ENCODE peak calls at places on chromosomes 3 and 15, in five cellular contexts. I is DND-41, T is adrenal gland, L is colonic mucosa, V is esophagus squamous epithelium. U is an unnamed sample.

GRCh38 chr15:100433304-100433703 is 91.5 kb upstream of the ADAMTS17 start:
- DNase-seq in I (no peak), T (no peak), L (no peak), V (no peak), U (no peak)

GRCh38 chr3:134483195-134483890 is 2.4 kb downstream of the ANAPC13 start:
- DNase-seq in I (no peak), T (no peak), L (no peak), V (no peak), U (no peak)

GRCh38 chr15:81113861-81114261 is 20.2 kb upstream of the CFAP161 start:
- DNase-seq in I (no peak), T (no peak), L (no peak), V (no peak), U (no peak)

GRCh38 chr15:97627634-97628033 is 332.9 kb upstream of the ARRDC4 start:
- DNase-seq in I (no peak), T (no peak), L (no peak), V (no peak), U (no peak)

GRCh38 chr15:73387507-73388255 is 18.9 kb upstream of the HCN4 start:
- DNase-seq in I (no peak), T (no peak), L (no peak), V (no peak), U (no peak)

GRCh38 chr3:186790261-186790981 is 7.0 kb downstream of the EIF4A2 start:
- DNase-seq in I (peak; percentile 32), T (no peak), L (no peak), V (no peak), U (no peak)

GRCh38 chr3:193554790-193555189 is at the start of gene ATP13A4:
- DNase-seq in I (no peak), T (no peak), L (peak; percentile 87), V (no peak), U (no peak)

GRCh38 chr3:98730338-98730737 is 32.8 kb upstream of the ST3GAL6 start:
- DNase-seq in I (no peak), T (no peak), L (no peak), V (no peak), U (no peak)

GRCh38 chr3:174325834-174326705 is 533.1 kb upstream of the NAALADL2 start:
- DNase-seq in I (no peak), T (no peak), L (no peak), V (no peak), U (no peak)

GRCh38 chr3:56025316-56025715 is 443.0 kb downstream of the ERC2 start:
- DNase-seq in I (no peak), T (no peak), L (no peak), V (no peak), U (no peak)

GRCh38 chr3:174618368-174618767 is 240.8 kb upstream of the NAALADL2 start:
- DNase-seq in I (no peak), T (no peak), L (no peak), V (no peak), U (no peak)

GRCh38 chr15:89575656-89576416 is 567 bp downstream of the TICRR start:
- DNase-seq in I (peak; percentile 27), T (peak; percentile 32), L (peak; percentile 26), V (no peak), U (peak; percentile 34)

GRCh38 chr3:69092030-69092513 is 7.3 kb downstream of the ARL6IP5 start:
- DNase-seq in I (peak; percentile 50), T (no peak), L (no peak), V (no peak), U (peak; percentile 47)

GRCh38 chr3:47323431-47324277 is 40.9 kb downstream of the KLHL18 start:
- DNase-seq in I (no peak), T (no peak), L (no peak), V (no peak), U (no peak)

GRCh38 chr15:34292591-34292990 is 45.0 kb downstream of the SLC12A6 start:
- DNase-seq in I (no peak), T (no peak), L (no peak), V (no peak), U (no peak)

GRCh38 chr3:155211266-155211665 is 82.2 kb downstream of the STRIT1 start:
- DNase-seq in I (no peak), T (no peak), L (no peak), V (no peak), U (no peak)

GRCh38 chr3:192802957-192803899 is 75.9 kb upstream of the FGF12 start:
- DNase-seq in I (no peak), T (no peak), L (no peak), V (no peak), U (no peak)

GRCh38 chr15:31031471-31032064 is 40.1 kb upstream of the MTMR10 start:
- DNase-seq in I (no peak), T (no peak), L (no peak), V (no peak), U (no peak)

GRCh38 chr15:79900087-79900486 is 3.3 kb upstream of the MTHFS start:
- DNase-seq in I (no peak), T (no peak), L (no peak), V (no peak), U (no peak)

GRCh38 chr15:97703400-97703799 is 257.1 kb upstream of the ARRDC4 start:
- DNase-seq in I (no peak), T (no peak), L (no peak), V (no peak), U (no peak)

GRCh38 chr3:193391902-193392301 is 13.3 kb upstream of the ATP13A5 start:
- DNase-seq in I (no peak), T (peak; percentile 27), L (no peak), V (no peak), U (no peak)

GRCh38 chr3:110027446-110027845 is 690.1 kb upstream of the DPPA4 start:
- DNase-seq in I (no peak), T (no peak), L (no peak), V (no peak), U (no peak)

GRCh38 chr15:90564109-90564508 is 34.4 kb downstream of the CRTC3 start:
- DNase-seq in I (no peak), T (no peak), L (no peak), V (no peak), U (peak; percentile 60)

GRCh38 chr15:43067717-43068461 is 37.9 kb downstream of the UBR1 start:
- DNase-seq in I (no peak), T (no peak), L (no peak), V (no peak), U (no peak)

GRCh38 chr3:1468145-1468544 is 375.3 kb downstream of the CNTN6 start:
- DNase-seq in I (no peak), T (no peak), L (no peak), V (no peak), U (no peak)

GRCh38 chr3:122088519-122088918 is 33.4 kb downstream of the CD86 start:
- DNase-seq in I (no peak), T (no peak), L (no peak), V (no peak), U (no peak)

GRCh38 chr3:185595520-185595919 is 9.4 kb downstream of the SENP2 start:
- DNase-seq in I (no peak), T (no peak), L (no peak), V (no peak), U (no peak)

GRCh38 chr3:185594073-185594472 is 8.0 kb downstream of the SENP2 start:
- DNase-seq in I (no peak), T (no peak), L (no peak), V (no peak), U (no peak)
- H3K36me3 ChIP-seq in I (peaks cover 28% of the 10 kb centered on the region), T (no peaks in the 10 kb centered on the region), L (no peaks in the 10 kb centered on the region), V (peaks cover 90% of the 10 kb centered on the region), U (peaks cover 42% of the 10 kb centered on the region)

DNA sequence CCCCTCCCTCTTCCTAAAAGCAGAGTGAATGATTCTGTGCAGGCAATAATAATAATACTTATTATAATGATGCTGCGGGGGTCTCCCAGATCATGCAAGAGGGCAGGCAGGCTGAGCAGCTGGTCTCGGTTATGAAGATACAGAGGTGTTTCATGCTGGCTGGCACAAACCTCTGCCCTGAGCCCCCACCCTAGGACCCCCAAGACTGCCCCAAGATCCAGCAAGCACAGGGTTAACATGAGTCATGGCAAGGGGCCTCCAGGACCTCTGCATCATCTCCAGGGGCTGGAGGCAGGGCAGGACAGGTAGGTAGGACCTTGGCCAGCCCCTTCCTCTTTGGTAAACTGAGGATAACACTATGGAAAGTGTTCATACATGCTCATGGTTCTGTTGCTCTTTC is 2.7 kb downstream of the MGLL start:
- DNase-seq in I (no peak), T (no peak), L (no peak), V (no peak), U (no peak)
- H3K4me3 ChIP-seq in I (no peak overlapping the region), T (no peak overlapping the region), L (no peak overlapping the region), V (no peak overlapping the region), U (no peak overlapping the region)

GRCh38 chr15:66708389-66708788 is 6.4 kb downstream of the SMAD6 start:
- DNase-seq in I (no peak), T (no peak), L (no peak), V (no peak), U (no peak)
- H3K4me1 ChIP-seq in I (peaks cover 34% of the 10 kb centered on the region), T (peaks cover 12% of the 10 kb centered on the region), L (peaks cover 7% of the 10 kb centered on the region), V (peaks cover 58% of the 10 kb centered on the region), U (peaks cover 7% of the 10 kb centered on the region)

DNA sequence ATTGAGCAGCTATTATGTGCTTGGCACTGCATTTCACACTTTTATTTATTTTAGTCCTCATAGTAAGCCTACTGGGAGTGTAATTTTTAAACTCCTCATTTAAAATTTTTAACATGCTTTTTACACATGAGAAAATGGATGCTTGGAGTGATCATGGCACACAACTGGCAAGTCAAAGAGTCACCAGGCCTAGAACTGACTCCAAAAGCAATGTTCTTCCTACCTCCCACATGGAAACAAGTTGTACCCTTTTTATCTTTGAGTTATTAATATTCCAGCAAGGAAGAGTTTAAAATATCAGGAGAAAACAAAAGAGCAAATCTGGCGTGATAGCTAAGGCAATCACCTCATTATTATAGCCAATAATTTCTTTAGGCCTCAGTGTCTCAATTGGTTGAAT is 100.6 kb downstream of the MEIS2 start:
- DNase-seq in I (no peak), T (no peak), L (no peak), V (no peak), U (no peak)
- H3K36me3 ChIP-seq in I (no peaks in the 10 kb centered on the region), T (no peaks in the 10 kb centered on the region), L (no peaks in the 10 kb centered on the region), V (peaks cover 8% of the 10 kb centered on the region), U (no peaks in the 10 kb centered on the region)

DNA sequence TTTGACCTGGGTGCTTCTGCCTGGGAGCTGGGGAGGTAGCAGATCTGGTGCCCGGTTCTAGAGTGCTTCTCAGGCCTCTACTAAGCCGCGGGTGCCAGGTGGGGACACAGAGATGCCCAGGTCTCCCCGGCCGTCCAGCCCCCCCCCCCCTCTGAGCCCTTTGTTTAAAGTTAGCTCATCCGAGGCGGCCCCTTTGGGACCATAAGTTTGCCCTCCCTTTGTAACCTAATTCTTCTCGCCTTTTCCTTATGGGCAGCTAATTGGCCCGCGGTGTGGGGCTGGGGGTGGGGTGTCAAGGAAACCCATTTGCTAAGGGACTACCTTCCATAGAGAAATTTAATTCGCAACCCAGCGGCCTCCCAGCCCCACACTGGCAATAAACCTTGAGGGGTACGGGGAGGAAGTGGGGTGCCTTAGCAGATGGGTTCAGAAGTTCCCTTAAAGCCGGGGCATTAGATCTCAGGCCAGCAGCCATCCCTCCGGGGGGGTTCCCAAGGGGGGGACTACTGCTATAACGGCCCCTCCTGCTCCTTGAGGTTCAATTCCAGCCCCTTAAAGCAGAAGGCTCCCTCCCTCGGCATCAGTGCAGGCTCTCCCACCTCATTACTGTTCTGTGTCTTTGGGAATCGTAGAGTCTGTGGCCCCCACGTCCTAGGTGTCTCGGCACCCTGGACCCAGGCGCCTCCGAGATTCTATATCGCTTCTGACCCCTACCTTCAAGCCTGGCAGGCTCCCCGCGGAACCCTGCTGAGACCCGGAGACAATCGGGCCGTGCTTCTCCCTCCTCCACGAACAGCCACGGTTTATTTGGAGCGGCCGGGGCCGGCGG is 1.7 kb downstream of the GATA2 start:
- DNase-seq in I (no peak), T (peak; percentile 14), L (no peak), V (no peak), U (no peak)
- H3K4me3 ChIP-seq in I (no peak overlapping the region), T (no peak overlapping the region), L (no peak overlapping the region), V (no peak overlapping the region), U (no peak overlapping the region)

U was measured in CD4-positive, CD25-positive, alpha-beta regulatory T cell.